ENCODE peak calls at places on chromosomes 16 and 17, in ten cellular contexts. One of them, this sample, is unnamed.
A peak's percentile ranks its signal among the peaks of the same experiment; 100 is the strongest.

GRCh38 chr17:39635614-39636176 is 1.2 kb upstream of the STARD3 start:
- DNase-seq in epithelial cell of esophagus: no peak
- DNase-seq in endodermal cell: peak; percentile 83
- DNase-seq in type B pancreatic cell: no peak
- DNase-seq in astrocyte of the cerebellum: no peak
- DNase-seq in CD8-positive, alpha-beta T cell: no peak
- DNase-seq in astrocyte of the spinal cord: no peak
- DNase-seq in cardiac fibroblast: no peak
- DNase-seq in CD4-positive, alpha-beta T cell: no peak
- DNase-seq in testis: no peak
- DNase-seq in this sample: no peak

GRCh38 chr17:160336-160735 is 21.1 kb downstream of the DOC2B start:
- DNase-seq in epithelial cell of esophagus: no peak
- DNase-seq in endodermal cell: no peak
- DNase-seq in type B pancreatic cell: no peak
- DNase-seq in astrocyte of the cerebellum: no peak
- DNase-seq in CD8-positive, alpha-beta T cell: no peak
- DNase-seq in astrocyte of the spinal cord: no peak
- DNase-seq in cardiac fibroblast: no peak
- DNase-seq in CD4-positive, alpha-beta T cell: no peak
- DNase-seq in testis: no peak
- DNase-seq in this sample: no peak

GRCh38 chr16:2292221-2292620 is 24.3 kb upstream of the RNPS1 start:
- DNase-seq in epithelial cell of esophagus: no peak
- DNase-seq in endodermal cell: no peak
- DNase-seq in type B pancreatic cell: no peak
- DNase-seq in astrocyte of the cerebellum: no peak
- DNase-seq in CD8-positive, alpha-beta T cell: no peak
- DNase-seq in astrocyte of the spinal cord: no peak
- DNase-seq in cardiac fibroblast: no peak
- DNase-seq in CD4-positive, alpha-beta T cell: no peak
- DNase-seq in testis: no peak
- DNase-seq in this sample: no peak

GRCh38 chr17:78130439-78131101 is at the start of gene TMC8:
- DNase-seq in epithelial cell of esophagus: no peak
- DNase-seq in endodermal cell: peak; percentile 83
- DNase-seq in type B pancreatic cell: no peak
- DNase-seq in astrocyte of the cerebellum: no peak
- DNase-seq in CD8-positive, alpha-beta T cell: peak; percentile 68
- DNase-seq in astrocyte of the spinal cord: no peak
- DNase-seq in cardiac fibroblast: no peak
- DNase-seq in CD4-positive, alpha-beta T cell: peak; percentile 73
- DNase-seq in testis: no peak
- DNase-seq in this sample: no peak

GRCh38 chr17:77320501-77321256 is 179.9 kb downstream of the SEC14L1 start:
- DNase-seq in epithelial cell of esophagus: peak; percentile 52
- DNase-seq in endodermal cell: peak; percentile 45
- DNase-seq in type B pancreatic cell: no peak
- DNase-seq in astrocyte of the cerebellum: no peak
- DNase-seq in CD8-positive, alpha-beta T cell: no peak
- DNase-seq in astrocyte of the spinal cord: no peak
- DNase-seq in cardiac fibroblast: peak; percentile 42
- DNase-seq in CD4-positive, alpha-beta T cell: no peak
- DNase-seq in testis: no peak
- DNase-seq in this sample: no peak

GRCh38 chr17:5122586-5123342 is 6.9 kb downstream of the USP6 start:
- DNase-seq in epithelial cell of esophagus: no peak
- DNase-seq in endodermal cell: peak; percentile 86
- DNase-seq in type B pancreatic cell: peak; percentile 72
- DNase-seq in astrocyte of the cerebellum: no peak
- DNase-seq in CD8-positive, alpha-beta T cell: no peak
- DNase-seq in astrocyte of the spinal cord: no peak
- DNase-seq in cardiac fibroblast: peak; percentile 14
- DNase-seq in CD4-positive, alpha-beta T cell: no peak
- DNase-seq in testis: peak; percentile 21
- DNase-seq in this sample: peak; percentile 84

GRCh38 chr16:27245276-27246231 is 23.0 kb downstream of the NSMCE1 start:
- DNase-seq in epithelial cell of esophagus: peak; percentile 96
- DNase-seq in endodermal cell: peak; percentile 22
- DNase-seq in type B pancreatic cell: peak; percentile 25
- DNase-seq in astrocyte of the cerebellum: peak; percentile 98
- DNase-seq in CD8-positive, alpha-beta T cell: no peak
- DNase-seq in astrocyte of the spinal cord: peak; percentile 81
- DNase-seq in cardiac fibroblast: peak; percentile 89
- DNase-seq in CD4-positive, alpha-beta T cell: no peak
- DNase-seq in testis: peak; percentile 48
- DNase-seq in this sample: no peak

GRCh38 chr17:36593651-36594316 is 2.1 kb downstream of the DHRS11 start:
- DNase-seq in epithelial cell of esophagus: peak; percentile 85
- DNase-seq in endodermal cell: no peak
- DNase-seq in type B pancreatic cell: peak; percentile 64
- DNase-seq in astrocyte of the cerebellum: no peak
- DNase-seq in CD8-positive, alpha-beta T cell: no peak
- DNase-seq in astrocyte of the spinal cord: no peak
- DNase-seq in cardiac fibroblast: no peak
- DNase-seq in CD4-positive, alpha-beta T cell: no peak
- DNase-seq in testis: no peak
- DNase-seq in this sample: no peak

DNA sequence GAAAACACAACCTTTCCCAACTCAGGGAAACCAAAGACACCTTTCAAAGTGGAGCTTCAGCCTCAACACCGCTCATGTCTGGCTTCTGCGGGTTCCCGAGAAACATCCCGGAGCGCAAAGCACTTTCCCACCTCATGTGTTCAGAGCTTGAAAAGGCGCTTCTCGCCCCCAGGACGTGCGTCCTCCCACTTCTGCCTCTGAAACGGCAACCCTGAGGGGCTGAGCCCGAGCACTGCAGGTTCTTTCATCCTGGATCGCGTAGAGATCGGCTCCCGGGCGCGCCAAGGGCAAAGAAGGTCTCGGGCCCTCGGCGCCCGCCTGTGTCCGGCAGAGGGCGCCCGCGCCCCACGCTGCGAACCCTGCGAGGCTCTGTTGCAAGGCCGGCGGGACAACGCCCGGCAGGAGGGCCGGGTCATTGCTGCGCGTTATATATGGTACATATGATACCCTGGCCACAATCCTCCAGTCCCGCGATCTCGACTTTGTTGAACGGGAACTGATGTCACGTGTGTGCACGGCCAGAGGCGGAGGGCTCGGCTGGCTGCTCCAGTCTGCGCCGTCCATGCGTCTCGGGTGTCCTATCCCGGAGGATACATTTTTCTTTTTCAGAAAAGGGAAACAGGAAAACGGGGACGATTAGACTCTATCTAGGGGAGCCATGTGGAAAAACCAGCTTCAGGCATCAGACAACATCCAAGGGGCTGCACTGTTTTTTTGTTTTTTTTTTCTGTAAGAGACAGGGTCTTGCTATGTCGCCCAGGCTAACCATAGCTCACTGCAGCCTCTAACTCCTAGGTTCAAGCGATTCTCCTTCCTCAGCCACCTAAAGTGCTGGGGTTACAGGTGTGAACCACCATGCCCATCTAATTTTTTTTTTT is 19.1 kb downstream of the COQ7 start:
- DNase-seq in epithelial cell of esophagus: peak; percentile 75
- DNase-seq in endodermal cell: peak; percentile 96
- DNase-seq in type B pancreatic cell: peak; percentile 92
- DNase-seq in astrocyte of the cerebellum: peak; percentile 52
- DNase-seq in CD8-positive, alpha-beta T cell: peak; percentile 53
- DNase-seq in astrocyte of the spinal cord: peak; percentile 88
- DNase-seq in cardiac fibroblast: peak; percentile 94
- DNase-seq in CD4-positive, alpha-beta T cell: peak; percentile 72
- DNase-seq in testis: peak; percentile 88
- DNase-seq in this sample: peak; percentile 96
- TF ChIP-seq CTCF in epithelial cell of esophagus: peak; percentile 71
- TF ChIP-seq CTCF in endodermal cell: peak; percentile 100
- TF ChIP-seq CTCF in type B pancreatic cell: peak; percentile 100
- TF ChIP-seq CTCF in astrocyte of the cerebellum: peak; percentile 97
- TF ChIP-seq CTCF in CD8-positive, alpha-beta T cell: peak; percentile 98
- TF ChIP-seq CTCF in astrocyte of the spinal cord: peak; percentile 90
- TF ChIP-seq CTCF in cardiac fibroblast: peak; percentile 75
- TF ChIP-seq CTCF in CD4-positive, alpha-beta T cell: peak; percentile 99
- TF ChIP-seq CTCF in testis: peak; percentile 96
- TF ChIP-seq CTCF in this sample: peak; percentile 100

GRCh38 chr17:67050476-67051154 is 6.3 kb downstream of the CACNG1 start:
- DNase-seq in epithelial cell of esophagus: no peak
- DNase-seq in endodermal cell: no peak
- DNase-seq in type B pancreatic cell: no peak
- DNase-seq in astrocyte of the cerebellum: no peak
- DNase-seq in CD8-positive, alpha-beta T cell: no peak
- DNase-seq in astrocyte of the spinal cord: no peak
- DNase-seq in cardiac fibroblast: no peak
- DNase-seq in CD4-positive, alpha-beta T cell: no peak
- DNase-seq in testis: no peak
- DNase-seq in this sample: no peak

GRCh38 chr17:67051155-67051538 is 6.8 kb downstream of the CACNG1 start:
- DNase-seq in epithelial cell of esophagus: no peak
- DNase-seq in endodermal cell: no peak
- DNase-seq in type B pancreatic cell: no peak
- DNase-seq in astrocyte of the cerebellum: no peak
- DNase-seq in CD8-positive, alpha-beta T cell: no peak
- DNase-seq in astrocyte of the spinal cord: no peak
- DNase-seq in cardiac fibroblast: no peak
- DNase-seq in CD4-positive, alpha-beta T cell: no peak
- DNase-seq in testis: no peak
- DNase-seq in this sample: no peak

GRCh38 chr17:67049025-67049739 is 4.8 kb downstream of the CACNG1 start:
- DNase-seq in epithelial cell of esophagus: no peak
- DNase-seq in endodermal cell: no peak
- DNase-seq in type B pancreatic cell: no peak
- DNase-seq in astrocyte of the cerebellum: no peak
- DNase-seq in CD8-positive, alpha-beta T cell: no peak
- DNase-seq in astrocyte of the spinal cord: no peak
- DNase-seq in cardiac fibroblast: no peak
- DNase-seq in CD4-positive, alpha-beta T cell: no peak
- DNase-seq in testis: no peak
- DNase-seq in this sample: no peak

GRCh38 chr17:67051837-67052236 is 7.5 kb downstream of the CACNG1 start:
- DNase-seq in epithelial cell of esophagus: no peak
- DNase-seq in endodermal cell: no peak
- DNase-seq in type B pancreatic cell: no peak
- DNase-seq in astrocyte of the cerebellum: no peak
- DNase-seq in CD8-positive, alpha-beta T cell: no peak
- DNase-seq in astrocyte of the spinal cord: no peak
- DNase-seq in cardiac fibroblast: no peak
- DNase-seq in CD4-positive, alpha-beta T cell: no peak
- DNase-seq in testis: no peak
- DNase-seq in this sample: no peak

GRCh38 chr17:67050066-67050465 is 5.7 kb downstream of the CACNG1 start:
- DNase-seq in epithelial cell of esophagus: no peak
- DNase-seq in endodermal cell: no peak
- DNase-seq in type B pancreatic cell: no peak
- DNase-seq in astrocyte of the cerebellum: no peak
- DNase-seq in CD8-positive, alpha-beta T cell: no peak
- DNase-seq in astrocyte of the spinal cord: no peak
- DNase-seq in cardiac fibroblast: no peak
- DNase-seq in CD4-positive, alpha-beta T cell: no peak
- DNase-seq in testis: no peak
- DNase-seq in this sample: no peak
- TF ChIP-seq CTCF in epithelial cell of esophagus: no peak
- TF ChIP-seq CTCF in endodermal cell: no peak
- TF ChIP-seq CTCF in type B pancreatic cell: no peak
- TF ChIP-seq CTCF in astrocyte of the cerebellum: no peak
- TF ChIP-seq CTCF in CD8-positive, alpha-beta T cell: no peak
- TF ChIP-seq CTCF in astrocyte of the spinal cord: no peak
- TF ChIP-seq CTCF in cardiac fibroblast: no peak
- TF ChIP-seq CTCF in CD4-positive, alpha-beta T cell: no peak
- TF ChIP-seq CTCF in testis: no peak
- TF ChIP-seq CTCF in this sample: no peak

DNA sequence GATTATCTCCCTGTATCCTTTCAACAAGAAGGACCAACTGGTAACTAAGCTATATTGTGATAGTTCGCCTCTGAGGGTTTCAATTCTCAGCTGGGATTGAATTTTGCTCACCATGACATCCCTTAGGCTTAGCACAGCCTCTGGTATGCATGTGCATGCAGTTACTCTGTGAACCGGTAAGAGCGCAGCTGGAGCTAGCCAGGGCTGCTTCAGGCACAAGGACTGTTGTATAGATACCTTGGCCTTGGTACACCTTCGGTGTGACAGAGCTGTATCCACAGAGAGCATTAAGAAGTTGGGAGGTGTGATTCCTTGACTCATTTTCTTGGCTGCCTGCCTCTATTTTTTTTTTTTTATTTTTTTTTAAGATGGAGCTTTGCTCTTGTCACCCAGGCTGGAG is 2.3 kb upstream of the NUTF2 start:
- DNase-seq in epithelial cell of esophagus: peak; percentile 83
- DNase-seq in endodermal cell: no peak
- DNase-seq in type B pancreatic cell: no peak
- DNase-seq in astrocyte of the cerebellum: no peak
- DNase-seq in CD8-positive, alpha-beta T cell: no peak
- DNase-seq in astrocyte of the spinal cord: no peak
- DNase-seq in cardiac fibroblast: peak; percentile 31
- DNase-seq in CD4-positive, alpha-beta T cell: no peak
- DNase-seq in testis: no peak
- DNase-seq in this sample: no peak
- TF ChIP-seq CTCF in epithelial cell of esophagus: peak; percentile 37
- TF ChIP-seq CTCF in endodermal cell: peak; percentile 22
- TF ChIP-seq CTCF in type B pancreatic cell: no peak
- TF ChIP-seq CTCF in astrocyte of the cerebellum: no peak
- TF ChIP-seq CTCF in CD8-positive, alpha-beta T cell: no peak
- TF ChIP-seq CTCF in astrocyte of the spinal cord: no peak
- TF ChIP-seq CTCF in cardiac fibroblast: peak; percentile 46
- TF ChIP-seq CTCF in CD4-positive, alpha-beta T cell: no peak
- TF ChIP-seq CTCF in testis: no peak
- TF ChIP-seq CTCF in this sample: no peak

DNA sequence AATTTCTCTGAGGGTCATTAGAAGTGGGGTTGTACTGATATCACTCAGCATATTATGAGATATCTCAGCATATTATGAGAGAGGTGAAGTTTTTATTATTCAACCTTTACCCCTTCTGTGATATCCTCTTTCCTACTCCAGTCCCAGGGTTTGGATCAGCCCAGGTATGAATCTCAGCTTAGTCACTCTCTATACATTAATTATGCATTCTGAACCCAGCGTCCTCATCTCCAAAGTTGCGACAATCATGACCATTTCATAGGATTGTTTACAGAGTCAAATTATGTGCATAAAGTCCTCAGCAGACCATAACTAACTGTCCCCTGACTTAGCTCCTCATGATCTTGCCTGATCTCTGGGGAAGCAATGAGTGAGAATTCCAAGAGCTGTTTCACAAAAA is 20.5 kb upstream of the BLMH start:
- DNase-seq in epithelial cell of esophagus: peak; percentile 62
- DNase-seq in endodermal cell: no peak
- DNase-seq in type B pancreatic cell: no peak
- DNase-seq in astrocyte of the cerebellum: no peak
- DNase-seq in CD8-positive, alpha-beta T cell: no peak
- DNase-seq in astrocyte of the spinal cord: no peak
- DNase-seq in cardiac fibroblast: no peak
- DNase-seq in CD4-positive, alpha-beta T cell: no peak
- DNase-seq in testis: no peak
- DNase-seq in this sample: no peak
- TF ChIP-seq CTCF in epithelial cell of esophagus: no peak
- TF ChIP-seq CTCF in endodermal cell: no peak
- TF ChIP-seq CTCF in type B pancreatic cell: no peak
- TF ChIP-seq CTCF in astrocyte of the cerebellum: no peak
- TF ChIP-seq CTCF in CD8-positive, alpha-beta T cell: no peak
- TF ChIP-seq CTCF in astrocyte of the spinal cord: no peak
- TF ChIP-seq CTCF in cardiac fibroblast: no peak
- TF ChIP-seq CTCF in CD4-positive, alpha-beta T cell: no peak
- TF ChIP-seq CTCF in testis: no peak
- TF ChIP-seq CTCF in this sample: no peak

GRCh38 chr17:72771734-72772133 is 320.8 kb downstream of the SLC39A11 start:
- DNase-seq in epithelial cell of esophagus: no peak
- DNase-seq in endodermal cell: no peak
- DNase-seq in type B pancreatic cell: no peak
- DNase-seq in astrocyte of the cerebellum: no peak
- DNase-seq in CD8-positive, alpha-beta T cell: no peak
- DNase-seq in astrocyte of the spinal cord: no peak
- DNase-seq in cardiac fibroblast: no peak
- DNase-seq in CD4-positive, alpha-beta T cell: no peak
- DNase-seq in testis: no peak
- DNase-seq in this sample: no peak
- TF ChIP-seq CTCF in epithelial cell of esophagus: no peak
- TF ChIP-seq CTCF in endodermal cell: peak; percentile 52
- TF ChIP-seq CTCF in type B pancreatic cell: no peak
- TF ChIP-seq CTCF in astrocyte of the cerebellum: no peak
- TF ChIP-seq CTCF in CD8-positive, alpha-beta T cell: no peak
- TF ChIP-seq CTCF in astrocyte of the spinal cord: no peak
- TF ChIP-seq CTCF in cardiac fibroblast: no peak
- TF ChIP-seq CTCF in CD4-positive, alpha-beta T cell: no peak
- TF ChIP-seq CTCF in testis: no peak
- TF ChIP-seq CTCF in this sample: no peak